ENCODE peak calls at places on chromosomes 1 and 21, in six cellular contexts. H, F, R, S, K and A are unnamed samples.

GRCh38 chr1:95012389-95012788 is 60.4 kb downstream of the ALG14 start:
- DNase-seq in H (no peak), F (peak; percentile 99), R (no peak), S (peak; percentile 90), K (no peak), A (no peak)

GRCh38 chr1:94025383-94026340 is 95.3 kb downstream of the ABCA4 start:
- DNase-seq in H (peak; percentile 44), F (peak; percentile 79), R (no peak), S (peak; percentile 74), K (no peak), A (no peak)

GRCh38 chr1:158732524-158732923 is 12.0 kb upstream of the OR6K3 start:
- DNase-seq in H (no peak), F (no peak), R (no peak), S (no peak), K (no peak), A (no peak)

GRCh38 chr21:25881524-25882376 is 147.0 kb downstream of the GABPA start:
- DNase-seq in H (peak; percentile 75), F (peak; percentile 61), R (peak; percentile 56), S (peak; percentile 60), K (peak; percentile 64), A (peak; percentile 75)

GRCh38 chr1:111154021-111154999 is 14.3 kb downstream of the CEPT1 start:
- DNase-seq in H (no peak), F (no peak), R (no peak), S (no peak), K (no peak), A (no peak)

GRCh38 chr1:162168261-162168660 is 98.8 kb downstream of the NOS1AP start:
- DNase-seq in H (no peak), F (no peak), R (no peak), S (no peak), K (no peak), A (no peak)

GRCh38 chr1:31782766-31783410 is 18.7 kb upstream of the ADGRB2 start:
- DNase-seq in H (no peak), F (no peak), R (no peak), S (no peak), K (no peak), A (no peak)

GRCh38 chr1:108746382-108747127 is at the start of gene STXBP3:
- DNase-seq in H (peak; percentile 98), F (peak; percentile 98), R (peak; percentile 91), S (peak; percentile 95), K (peak; percentile 100), A (peak; percentile 99)

GRCh38 chr1:194043984-194044755 is 857.8 kb upstream of the B3GALT2 start:
- DNase-seq in H (no peak), F (peak; percentile 72), R (no peak), S (peak; percentile 34), K (no peak), A (no peak)

GRCh38 chr1:43919906-43920305 is 13.7 kb upstream of the ARTN start:
- DNase-seq in H (no peak), F (no peak), R (no peak), S (no peak), K (no peak), A (peak; percentile 23)

GRCh38 chr1:2183937-2184334 is 10.6 kb downstream of the FAAP20 start:
- DNase-seq in H (no peak), F (no peak), R (no peak), S (no peak), K (no peak), A (no peak)

GRCh38 chr21:28509031-28509430 is 483.6 kb downstream of the LTN1 start:
- DNase-seq in H (no peak), F (no peak), R (no peak), S (no peak), K (no peak), A (no peak)

GRCh38 chr1:178798232-178798861 is 72.5 kb downstream of the ANGPTL1 start:
- DNase-seq in H (no peak), F (no peak), R (no peak), S (no peak), K (no peak), A (no peak)

GRCh38 chr1:228851196-228851595 is 115.9 kb downstream of the RHOU start:
- DNase-seq in H (no peak), F (no peak), R (no peak), S (no peak), K (no peak), A (no peak)

GRCh38 chr21:25953659-25954058 is 216.9 kb downstream of the APP start:
- DNase-seq in H (no peak), F (no peak), R (no peak), S (no peak), K (no peak), A (no peak)

GRCh38 chr1:214492405-214493075 is 58.9 kb downstream of the PTPN14 start:
- DNase-seq in H (no peak), F (peak; percentile 57), R (no peak), S (no peak), K (no peak), A (no peak)

GRCh38 chr1:70093250-70093975 is 112.0 kb downstream of the LRRC40 start:
- DNase-seq in H (no peak), F (no peak), R (no peak), S (no peak), K (no peak), A (no peak)

GRCh38 chr1:31617917-31618746 is 643 bp downstream of the HCRTR1 start:
- DNase-seq in H (peak; percentile 88), F (peak; percentile 12), R (peak; percentile 31), S (no peak), K (peak; percentile 40), A (peak; percentile 63)

GRCh38 chr1:228109073-228109961 is at the start of gene MRPL55:
- DNase-seq in H (peak; percentile 98), F (peak; percentile 95), R (peak; percentile 99), S (peak; percentile 97), K (peak; percentile 98), A (peak; percentile 99)

GRCh38 chr1:154276797-154277196 is 4.4 kb downstream of the HAX1 start:
- DNase-seq in H (no peak), F (no peak), R (no peak), S (no peak), K (no peak), A (peak; percentile 49)

GRCh38 chr1:115430717-115431116 is 92.7 kb upstream of the NGF start:
- DNase-seq in H (no peak), F (peak; percentile 96), R (no peak), S (peak; percentile 97), K (no peak), A (no peak)

GRCh38 chr1:16351449-16351993 is 759 bp downstream of the FBXO42 start:
- DNase-seq in H (peak; percentile 30), F (peak; percentile 34), R (no peak), S (no peak), K (no peak), A (no peak)

GRCh38 chr1:16354619-16355018 is 2.3 kb upstream of the FBXO42 start:
- DNase-seq in H (no peak), F (no peak), R (no peak), S (no peak), K (no peak), A (no peak)

GRCh38 chr1:16352842-16353535 is 709 bp upstream of the FBXO42 start:
- DNase-seq in H (no peak), F (no peak), R (no peak), S (no peak), K (no peak), A (no peak)

GRCh38 chr1:16349847-16350406 is 2.4 kb downstream of the FBXO42 start:
- DNase-seq in H (no peak), F (no peak), R (no peak), S (no peak), K (no peak), A (no peak)

DNA sequence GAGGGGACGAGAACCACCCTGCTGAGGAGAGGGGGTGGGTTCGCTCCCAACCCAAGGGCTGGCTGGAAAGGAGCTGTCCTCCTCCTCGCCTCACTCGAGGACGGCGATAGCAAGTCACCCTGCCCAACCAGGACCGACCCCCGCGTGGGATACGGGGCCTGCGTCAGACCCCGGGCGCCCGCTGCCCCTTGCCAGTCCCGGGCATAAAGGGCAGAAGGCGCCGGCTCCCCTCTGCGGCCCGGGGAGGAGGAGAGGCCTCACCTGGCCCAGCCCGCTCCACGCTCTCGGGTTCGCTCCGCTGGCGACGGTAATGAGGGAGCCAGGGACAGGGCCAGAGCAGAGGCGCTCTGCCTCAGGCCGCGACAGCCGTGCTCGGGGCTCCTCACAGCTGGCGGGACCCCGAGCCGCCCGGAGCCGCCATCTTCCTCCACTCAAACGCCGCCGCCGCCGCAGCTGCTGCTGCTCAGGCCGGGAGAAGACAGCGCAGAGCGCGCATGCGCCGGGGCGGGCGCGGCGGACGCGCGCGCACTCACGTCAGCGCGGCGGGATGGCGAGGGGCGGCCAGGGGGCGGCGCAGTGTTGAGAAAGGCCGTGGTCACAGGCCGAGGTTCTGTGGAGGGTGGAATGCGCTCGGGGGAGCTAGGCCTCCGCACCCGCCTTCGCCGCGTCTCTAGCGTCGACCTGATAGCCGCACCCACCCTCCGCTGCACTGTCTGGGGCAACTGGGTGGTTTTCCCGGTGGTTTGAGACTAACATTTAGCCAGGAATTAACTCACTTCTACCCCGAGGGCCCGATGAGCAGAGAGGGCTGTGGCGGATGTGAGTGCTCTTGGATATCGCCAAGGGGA is at the start of gene FBXO42:
- DNase-seq in H (peak; percentile 95), F (peak; percentile 89), R (peak; percentile 92), S (peak; percentile 84), K (peak; percentile 86), A (peak; percentile 92)
- TF ChIP-seq CTCF in H (peak; percentile 85), F (peak; percentile 57), R (peak; percentile 49), S (peak; percentile 34), K (peak; percentile 55), A (peak; percentile 40)

DNA sequence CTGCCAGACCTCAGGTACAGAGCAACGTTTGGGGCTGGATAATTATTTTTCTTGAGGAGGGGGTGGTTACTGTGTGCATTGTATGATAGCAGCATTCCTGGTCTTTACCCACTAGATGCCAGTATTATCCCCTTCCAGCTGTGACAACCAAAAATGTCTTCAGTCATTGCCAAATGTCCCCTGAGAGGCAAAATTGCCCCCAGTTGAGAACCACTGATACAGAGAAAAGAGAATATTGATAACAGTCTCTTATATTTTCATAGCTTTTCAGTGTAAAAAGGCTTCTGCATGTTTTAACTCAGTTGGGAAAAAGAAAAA is 51.8 kb upstream of the SYT14 start:
- DNase-seq in H (no peak), F (no peak), R (no peak), S (no peak), K (no peak), A (no peak)
- TF ChIP-seq CTCF in H (no peak), F (peak; percentile 32), R (no peak), S (peak; percentile 52), K (no peak), A (no peak)

GRCh38 chr1:75725256-75725655 is 747 bp downstream of the ACADM start:
- DNase-seq in H (no peak), F (peak; percentile 2), R (no peak), S (no peak), K (no peak), A (no peak)

GRCh38 chr1:75722966-75723365 is 1.5 kb upstream of the ACADM start:
- DNase-seq in H (no peak), F (no peak), R (no peak), S (no peak), K (no peak), A (no peak)

GRCh38 chr1:75723989-75724471 is 479 bp upstream of the ACADM start:
- DNase-seq in H (peak; percentile 85), F (peak; percentile 64), R (peak; percentile 82), S (peak; percentile 45), K (peak; percentile 84), A (peak; percentile 84)

GRCh38 chr1:75725861-75726361 is 1.4 kb downstream of the ACADM start:
- DNase-seq in H (no peak), F (no peak), R (peak; percentile 17), S (no peak), K (no peak), A (no peak)

GRCh38 chr1:75724472-75725022 is at the start of gene ACADM:
- DNase-seq in H (peak; percentile 92), F (peak; percentile 68), R (peak; percentile 92), S (peak; percentile 57), K (peak; percentile 91), A (peak; percentile 88)
- TF ChIP-seq CTCF in H (no peak), F (no peak), R (no peak), S (no peak), K (no peak), A (no peak)

GRCh38 chr1:8718878-8719361 is 98.5 kb downstream of the RERE start:
- DNase-seq in H (no peak), F (no peak), R (no peak), S (no peak), K (no peak), A (peak; percentile 11)
- TF ChIP-seq CTCF in H (no peak), F (peak; percentile 34), R (peak; percentile 32), S (peak; percentile 49), K (no peak), A (peak; percentile 32)